ENCODE peak calls at places on chromosomes 3 and 15, in seven cellular contexts. K is dorsolateral prefrontal cortex, A is body of pancreas, F is heart left ventricle, U is tibial nerve, Q is foreskin fibroblast, N is fibroblast of pulmonary artery. L is an unnamed sample.

GRCh38 chr3:194301730-194302129 is 49.4 kb downstream of the CPN2 start:
- DNase-seq in K (no peak), A (no peak), F (no peak), U (no peak), Q (no peak), N (no peak), L (no peak)

GRCh38 chr15:85542895-85543331 is 162.5 kb downstream of the AKAP13 start:
- DNase-seq in K (no peak), A (no peak), F (no peak), U (no peak), Q (no peak), N (no peak), L (no peak)

GRCh38 chr3:65960087-65960486 is 78.6 kb downstream of the MAGI1 start:
- DNase-seq in K (no peak), A (no peak), F (no peak), U (no peak), Q (no peak), N (peak), L (no peak)

GRCh38 chr3:155455765-155456164 is 162.3 kb upstream of the STRIT1 start:
- DNase-seq in K (no peak), A (no peak), F (no peak), U (no peak), Q (no peak), N (no peak), L (no peak)

GRCh38 chr3:186938716-186939115 is 8.4 kb downstream of the ST6GAL1 start:
- DNase-seq in K (no peak), A (no peak), F (peak), U (no peak), Q (no peak), N (peak), L (no peak)

GRCh38 chr15:66188464-66188863 is 65.1 kb downstream of the MEGF11 start:
- DNase-seq in K (no peak), A (peak), F (no peak), U (no peak), Q (no peak), N (no peak), L (no peak)

GRCh38 chr15:90334304-90334731 is 17.8 kb upstream of the ZNF774 start:
- DNase-seq in K (no peak), A (peak), F (no peak), U (no peak), Q (no peak), N (no peak), L (no peak)

GRCh38 chr15:77097921-77098320 is 27.0 kb upstream of the TSPAN3 start:
- DNase-seq in K (no peak), A (no peak), F (no peak), U (no peak), Q (no peak), N (no peak), L (no peak)

GRCh38 chr3:46565113-46565490 is 1.0 kb downstream of the LRRC2 start:
- DNase-seq in K (no peak), A (no peak), F (no peak), U (no peak), Q (no peak), N (no peak), L (no peak)

GRCh38 chr15:78390823-78391222 is 47.2 kb upstream of the IREB2 start:
- DNase-seq in K (no peak), A (no peak), F (no peak), U (no peak), Q (peak), N (no peak), L (peak)

DNA sequence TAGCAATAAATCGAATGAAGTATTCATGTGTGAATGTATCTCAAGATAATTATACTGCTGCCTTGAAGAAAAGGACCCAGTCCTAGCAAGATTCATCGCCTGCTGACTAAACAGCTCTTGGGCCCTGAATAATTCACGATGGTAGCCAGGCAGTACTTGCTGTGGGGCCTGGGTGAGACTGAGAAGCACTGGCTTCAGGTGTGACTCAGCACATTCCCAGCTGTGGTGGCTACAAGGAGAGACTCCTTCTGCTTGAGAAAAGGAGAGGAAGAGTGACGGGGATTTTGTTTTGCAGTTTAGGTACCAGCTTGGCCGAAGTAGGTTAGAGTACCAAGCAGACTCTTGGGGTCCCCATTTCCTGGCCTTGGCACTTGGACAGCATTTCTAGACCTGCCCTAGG is 47.6 kb upstream of the CD200R1L start:
- DNase-seq in K (no peak), A (no peak), F (no peak), U (no peak), Q (peak), N (peak), L (no peak)
- TF ChIP-seq CTCF in K (no peak), A (no peak), F (no peak), U (no peak), Q (no peak), N (no peak), L (no peak)

GRCh38 chr3:106113747-106114146 is 244.9 kb upstream of the CBLB start:
- DNase-seq in K (no peak), A (no peak), F (no peak), U (no peak), Q (no peak), N (no peak), L (no peak)

GRCh38 chr3:106116733-106117489 is 248.1 kb upstream of the CBLB start:
- DNase-seq in K (no peak), A (no peak), F (no peak), U (no peak), Q (no peak), N (no peak), L (no peak)

GRCh38 chr3:106115557-106115956 is 246.7 kb upstream of the CBLB start:
- DNase-seq in K (no peak), A (no peak), F (no peak), U (no peak), Q (no peak), N (no peak), L (no peak)

GRCh38 chr3:106114848-106115247 is 246.0 kb upstream of the CBLB start:
- DNase-seq in K (no peak), A (no peak), F (no peak), U (no peak), Q (no peak), N (peak), L (no peak)

DNA sequence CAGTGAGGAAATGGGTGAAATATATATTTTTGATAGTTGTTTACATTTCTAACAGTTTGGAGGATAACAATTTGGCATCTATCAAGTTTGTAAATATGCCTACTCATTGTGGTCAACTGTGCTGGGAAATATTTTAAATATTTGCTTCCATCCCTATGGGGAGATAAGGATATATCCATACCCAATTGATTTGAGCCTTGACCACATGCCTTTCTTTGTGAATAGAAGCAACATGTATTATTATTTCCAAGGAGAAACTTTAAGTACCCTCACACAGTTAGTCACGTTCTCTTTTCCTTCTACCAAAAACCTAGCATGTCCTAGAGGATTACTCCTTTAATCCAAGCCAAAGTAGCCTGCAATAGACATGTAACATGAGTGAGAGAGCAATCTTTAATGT is 245.4 kb upstream of the CBLB start:
- DNase-seq in K (no peak), A (no peak), F (no peak), U (no peak), Q (no peak), N (peak), L (no peak)
- H3K4me3 ChIP-seq in K (no peak), A (no peak), F (no peak), U (no peak), Q (no peak), N (no peak), L (no peak)

GRCh38 chr15:98853593-98854420 is 153.8 kb downstream of the PGPEP1L start:
- DNase-seq in K (no peak), A (no peak), F (no peak), U (no peak), Q (no peak), N (peak), L (no peak)

GRCh38 chr15:98855815-98856539 is 151.6 kb downstream of the PGPEP1L start:
- DNase-seq in K (no peak), A (no peak), F (no peak), U (no peak), Q (no peak), N (no peak), L (no peak)

GRCh38 chr15:98856540-98856907 is 151.1 kb downstream of the PGPEP1L start:
- DNase-seq in K (no peak), A (no peak), F (no peak), U (no peak), Q (peak), N (peak), L (no peak)

GRCh38 chr15:98854496-98854895 is 153.1 kb downstream of the PGPEP1L start:
- DNase-seq in K (no peak), A (no peak), F (no peak), U (no peak), Q (no peak), N (no peak), L (no peak)

GRCh38 chr15:98855067-98855814 is 152.4 kb downstream of the PGPEP1L start:
- DNase-seq in K (no peak), A (no peak), F (no peak), U (no peak), Q (no peak), N (no peak), L (no peak)
- TF ChIP-seq CTCF in K (no peak), A (no peak), F (no peak), U (no peak), Q (no peak), N (no peak), L (no peak)

DNA sequence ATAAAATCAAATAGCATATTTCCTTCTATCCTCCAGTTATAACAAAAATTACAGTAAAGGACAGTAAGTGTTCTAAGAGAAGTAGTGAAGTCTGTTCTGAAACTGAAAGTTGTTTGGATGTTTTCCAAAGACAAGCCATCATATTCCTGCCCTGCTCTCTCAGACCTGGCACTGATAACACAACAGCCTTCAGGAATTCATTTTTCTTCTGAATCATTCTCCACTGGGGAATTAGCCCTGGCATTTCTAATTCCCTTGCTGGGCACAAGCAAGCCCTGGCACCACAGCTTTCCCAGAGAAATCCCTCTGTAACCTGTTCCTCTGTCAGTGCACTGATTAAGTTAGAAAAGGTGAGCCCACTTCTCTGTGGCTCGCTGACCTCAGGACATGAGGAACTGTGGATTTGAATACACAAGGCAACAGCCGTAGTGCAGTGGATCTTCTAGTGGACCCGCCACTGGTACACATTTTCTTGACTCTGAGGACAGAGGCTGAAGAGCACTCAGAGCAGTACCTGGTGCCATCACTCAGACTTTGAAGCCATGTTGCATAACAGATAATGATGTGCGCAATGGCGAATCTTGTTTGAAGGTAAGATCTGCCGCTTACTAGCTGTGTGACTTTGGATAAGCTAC is 61.6 kb downstream of the WWTR1 start:
- DNase-seq in K (no peak), A (no peak), F (no peak), U (no peak), Q (no peak), N (peak), L (no peak)
- H3K4me3 ChIP-seq in K (no peak), A (no peak), F (no peak), U (no peak), Q (no peak), N (no peak), L (no peak)

GRCh38 chr3:131048030-131048429 is 21.4 kb downstream of the NEK11 start:
- DNase-seq in K (no peak), A (no peak), F (no peak), U (no peak), Q (no peak), N (no peak), L (no peak)

GRCh38 chr3:131047582-131047981 is 20.9 kb downstream of the NEK11 start:
- DNase-seq in K (no peak), A (no peak), F (no peak), U (no peak), Q (no peak), N (no peak), L (no peak)

DNA sequence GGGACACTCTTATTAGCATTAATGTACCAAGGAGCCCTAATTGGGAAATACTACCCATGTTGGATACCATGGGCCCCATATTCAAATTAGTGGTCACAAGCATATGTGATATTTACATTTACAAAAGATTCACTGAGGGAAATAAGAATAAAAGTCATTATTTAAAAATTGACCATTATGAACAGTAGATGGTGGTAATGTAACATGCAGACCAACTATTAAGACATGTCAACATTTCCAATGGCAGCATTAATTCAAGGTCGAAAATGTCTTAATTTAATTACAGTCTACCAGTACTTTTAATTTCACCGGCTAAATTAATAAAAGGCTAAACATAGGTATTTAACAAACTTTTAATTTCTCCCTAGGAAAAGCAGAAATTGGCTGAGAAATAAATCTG is 26.3 kb downstream of the NEK11 start:
- DNase-seq in K (no peak), A (no peak), F (no peak), U (no peak), Q (no peak), N (peak), L (no peak)
- TF ChIP-seq CTCF in K (peak), A (peak), F (peak), U (peak), Q (peak), N (peak), L (no peak)

GRCh38 chr3:11095932-11096265 is 58.4 kb upstream of the HRH1 start:
- DNase-seq in K (no peak), A (no peak), F (no peak), U (no peak), Q (no peak), N (no peak), L (no peak)
- H3K4me3 ChIP-seq in K (no peak), A (no peak), F (no peak), U (no peak), Q (peak), N (no peak), L (no peak)

GRCh38 chr3:70225146-70225545 is 87.3 kb downstream of the MDFIC2 start:
- DNase-seq in K (no peak), A (no peak), F (no peak), U (no peak), Q (no peak), N (no peak), L (no peak)
- TF ChIP-seq CTCF in K (no peak), A (no peak), F (no peak), U (no peak), Q (no peak), N (no peak), L (no peak)